ENCODE peak calls at places on chromosomes 7 and 10, in nine cellular contexts. One of them, this sample, is unnamed.

GRCh38 chr7:1941464-1942025 is 271.5 kb downstream of the ELFN1 start:
- DNase-seq in ovary: no peak
- DNase-seq in left ventricle myocardium inferior: peak; percentile 14
- DNase-seq in HCT116: no peak
- DNase-seq in mucosa of descending colon: peak; percentile 31
- DNase-seq in hepatocyte: no peak
- DNase-seq in esophagus muscularis mucosa: no peak
- DNase-seq in neural progenitor cell: no peak
- DNase-seq in right lobe of liver: peak; percentile 23
- DNase-seq in this sample: no peak

GRCh38 chr7:127751062-127751722 is 99.2 kb downstream of the SND1 start:
- DNase-seq in left ventricle myocardium inferior: no peak
- DNase-seq in esophagus muscularis mucosa: no peak
- DNase-seq in HCT116: no peak
- DNase-seq in neural progenitor cell: peak; percentile 62
- DNase-seq in ovary: no peak
- DNase-seq in hepatocyte: no peak
- DNase-seq in right lobe of liver: no peak
- DNase-seq in mucosa of descending colon: no peak
- DNase-seq in this sample: no peak

GRCh38 chr10:99835947-99836346 is 53.5 kb downstream of the ABCC2 start:
- DNase-seq in neural progenitor cell: no peak
- DNase-seq in mucosa of descending colon: no peak
- DNase-seq in left ventricle myocardium inferior: no peak
- DNase-seq in hepatocyte: no peak
- DNase-seq in esophagus muscularis mucosa: no peak
- DNase-seq in right lobe of liver: no peak
- DNase-seq in ovary: no peak
- DNase-seq in HCT116: no peak
- DNase-seq in this sample: no peak

GRCh38 chr10:122713091-122713885 is 13.6 kb upstream of the C10orf120 start:
- DNase-seq in HCT116: no peak
- DNase-seq in hepatocyte: no peak
- DNase-seq in left ventricle myocardium inferior: no peak
- DNase-seq in ovary: no peak
- DNase-seq in esophagus muscularis mucosa: no peak
- DNase-seq in right lobe of liver: no peak
- DNase-seq in neural progenitor cell: no peak
- DNase-seq in mucosa of descending colon: no peak
- DNase-seq in this sample: no peak

GRCh38 chr7:17680943-17681351 is 259.3 kb downstream of the SNX13 start:
- DNase-seq in hepatocyte: no peak
- DNase-seq in HCT116: peak; percentile 12
- DNase-seq in right lobe of liver: no peak
- DNase-seq in left ventricle myocardium inferior: no peak
- DNase-seq in ovary: no peak
- DNase-seq in mucosa of descending colon: no peak
- DNase-seq in neural progenitor cell: peak; percentile 11
- DNase-seq in esophagus muscularis mucosa: no peak
- DNase-seq in this sample: no peak

GRCh38 chr7:47326220-47326619 is 255.7 kb downstream of the TNS3 start:
- DNase-seq in mucosa of descending colon: no peak
- DNase-seq in hepatocyte: peak; percentile 68
- DNase-seq in HCT116: no peak
- DNase-seq in ovary: no peak
- DNase-seq in esophagus muscularis mucosa: peak; percentile 57
- DNase-seq in left ventricle myocardium inferior: no peak
- DNase-seq in right lobe of liver: no peak
- DNase-seq in neural progenitor cell: peak; percentile 20
- DNase-seq in this sample: no peak

GRCh38 chr7:49400891-49401550 is 372.4 kb upstream of the VWC2 start:
- DNase-seq in hepatocyte: no peak
- DNase-seq in ovary: no peak
- DNase-seq in esophagus muscularis mucosa: no peak
- DNase-seq in left ventricle myocardium inferior: no peak
- DNase-seq in right lobe of liver: no peak
- DNase-seq in mucosa of descending colon: no peak
- DNase-seq in neural progenitor cell: no peak
- DNase-seq in HCT116: no peak
- DNase-seq in this sample: no peak

GRCh38 chr7:128115326-128115820 is 84.1 kb upstream of the LRRC4 start:
- DNase-seq in neural progenitor cell: no peak
- DNase-seq in ovary: no peak
- DNase-seq in HCT116: no peak
- DNase-seq in right lobe of liver: no peak
- DNase-seq in hepatocyte: no peak
- DNase-seq in left ventricle myocardium inferior: no peak
- DNase-seq in mucosa of descending colon: no peak
- DNase-seq in esophagus muscularis mucosa: no peak
- DNase-seq in this sample: no peak

GRCh38 chr7:158028290-158028941 is 559.2 kb downstream of the PTPRN2 start:
- DNase-seq in left ventricle myocardium inferior: no peak
- DNase-seq in right lobe of liver: no peak
- DNase-seq in mucosa of descending colon: peak; percentile 54
- DNase-seq in HCT116: no peak
- DNase-seq in neural progenitor cell: no peak
- DNase-seq in esophagus muscularis mucosa: no peak
- DNase-seq in ovary: no peak
- DNase-seq in hepatocyte: peak; percentile 60
- DNase-seq in this sample: peak; percentile 67

GRCh38 chr7:922334-923107 is 32.0 kb downstream of the ADAP1 start:
- DNase-seq in hepatocyte: no peak
- DNase-seq in ovary: peak; percentile 12
- DNase-seq in right lobe of liver: peak; percentile 23
- DNase-seq in neural progenitor cell: no peak
- DNase-seq in esophagus muscularis mucosa: no peak
- DNase-seq in mucosa of descending colon: peak; percentile 65
- DNase-seq in left ventricle myocardium inferior: no peak
- DNase-seq in HCT116: no peak
- DNase-seq in this sample: peak; percentile 63

GRCh38 chr7:16062269-16062668 is 359.1 kb downstream of the CRPPA start:
- DNase-seq in mucosa of descending colon: no peak
- DNase-seq in HCT116: no peak
- DNase-seq in right lobe of liver: no peak
- DNase-seq in ovary: no peak
- DNase-seq in esophagus muscularis mucosa: no peak
- DNase-seq in left ventricle myocardium inferior: no peak
- DNase-seq in hepatocyte: no peak
- DNase-seq in neural progenitor cell: no peak
- DNase-seq in this sample: no peak

GRCh38 chr10:14873090-14873760 is 5.4 kb upstream of the SUV39H2 start:
- DNase-seq in neural progenitor cell: no peak
- DNase-seq in hepatocyte: no peak
- DNase-seq in left ventricle myocardium inferior: no peak
- DNase-seq in HCT116: no peak
- DNase-seq in mucosa of descending colon: no peak
- DNase-seq in esophagus muscularis mucosa: no peak
- DNase-seq in ovary: no peak
- DNase-seq in right lobe of liver: no peak
- DNase-seq in this sample: no peak

GRCh38 chr7:157752832-157753291 is 416.1 kb downstream of the DNAJB6 start:
- DNase-seq in hepatocyte: no peak
- DNase-seq in ovary: no peak
- DNase-seq in esophagus muscularis mucosa: no peak
- DNase-seq in right lobe of liver: no peak
- DNase-seq in mucosa of descending colon: no peak
- DNase-seq in left ventricle myocardium inferior: no peak
- DNase-seq in HCT116: no peak
- DNase-seq in neural progenitor cell: no peak
- DNase-seq in this sample: no peak

GRCh38 chr7:27917774-27918314 is 177.9 kb downstream of the TAX1BP1 start:
- DNase-seq in neural progenitor cell: no peak
- DNase-seq in mucosa of descending colon: no peak
- DNase-seq in esophagus muscularis mucosa: no peak
- DNase-seq in hepatocyte: no peak
- DNase-seq in right lobe of liver: no peak
- DNase-seq in left ventricle myocardium inferior: no peak
- DNase-seq in ovary: no peak
- DNase-seq in HCT116: no peak
- DNase-seq in this sample: no peak
- H3K4me1 ChIP-seq in neural progenitor cell: peaks cover 31% of the 10 kb centered on the region
- H3K4me1 ChIP-seq in mucosa of descending colon: peaks cover 7% of the 10 kb centered on the region
- H3K4me1 ChIP-seq in esophagus muscularis mucosa: peaks cover 16% of the 10 kb centered on the region
- H3K4me1 ChIP-seq in hepatocyte: peaks cover 3% of the 10 kb centered on the region
- H3K4me1 ChIP-seq in right lobe of liver: no peaks in the 10 kb centered on the region
- H3K4me1 ChIP-seq in left ventricle myocardium inferior: peaks cover 37% of the 10 kb centered on the region
- H3K4me1 ChIP-seq in ovary: no peaks in the 10 kb centered on the region
- H3K4me1 ChIP-seq in HCT116: peaks cover 40% of the 10 kb centered on the region
- H3K4me1 ChIP-seq in this sample: no peaks in the 10 kb centered on the region

GRCh38 chr10:27794157-27794556 is 48.5 kb upstream of the MKX start:
- DNase-seq in HCT116: no peak
- DNase-seq in left ventricle myocardium inferior: no peak
- DNase-seq in neural progenitor cell: peak; percentile 16
- DNase-seq in ovary: no peak
- DNase-seq in mucosa of descending colon: no peak
- DNase-seq in right lobe of liver: no peak
- DNase-seq in esophagus muscularis mucosa: no peak
- DNase-seq in hepatocyte: no peak
- DNase-seq in this sample: no peak
- TF ChIP-seq CTCF in HCT116: peak; percentile 24
- TF ChIP-seq CTCF in left ventricle myocardium inferior: peak; percentile 20
- TF ChIP-seq CTCF in neural progenitor cell: peak; percentile 34
- TF ChIP-seq CTCF in ovary: no peak
- TF ChIP-seq CTCF in mucosa of descending colon: no peak
- TF ChIP-seq CTCF in right lobe of liver: peak; percentile 7
- TF ChIP-seq CTCF in esophagus muscularis mucosa: peak; percentile 42
- TF ChIP-seq CTCF in hepatocyte: no peak
- TF ChIP-seq CTCF in this sample: peak; percentile 19

GRCh38 chr7:106839511-106839910 is 25.6 kb upstream of the PIK3CG start:
- DNase-seq in mucosa of descending colon: no peak
- DNase-seq in esophagus muscularis mucosa: no peak
- DNase-seq in ovary: no peak
- DNase-seq in neural progenitor cell: no peak
- DNase-seq in right lobe of liver: no peak
- DNase-seq in left ventricle myocardium inferior: no peak
- DNase-seq in HCT116: no peak
- DNase-seq in hepatocyte: no peak
- DNase-seq in this sample: no peak
- H3K4me1 ChIP-seq in mucosa of descending colon: no peaks in the 10 kb centered on the region
- H3K4me1 ChIP-seq in esophagus muscularis mucosa: no peaks in the 10 kb centered on the region
- H3K4me1 ChIP-seq in ovary: no peaks in the 10 kb centered on the region
- H3K4me1 ChIP-seq in neural progenitor cell: peaks cover 20% of the 10 kb centered on the region
- H3K4me1 ChIP-seq in right lobe of liver: no peaks in the 10 kb centered on the region
- H3K4me1 ChIP-seq in left ventricle myocardium inferior: no peaks in the 10 kb centered on the region
- H3K4me1 ChIP-seq in HCT116: no peaks in the 10 kb centered on the region
- H3K4me1 ChIP-seq in hepatocyte: no peaks in the 10 kb centered on the region
- H3K4me1 ChIP-seq in this sample: no peaks in the 10 kb centered on the region

GRCh38 chr7:149239345-149240143 is at the start of gene ZNF212:
- DNase-seq in neural progenitor cell: peak; percentile 95
- DNase-seq in mucosa of descending colon: peak; percentile 94
- DNase-seq in HCT116: peak; percentile 80
- DNase-seq in ovary: peak; percentile 85
- DNase-seq in esophagus muscularis mucosa: peak; percentile 95
- DNase-seq in left ventricle myocardium inferior: peak; percentile 90
- DNase-seq in hepatocyte: peak; percentile 95
- DNase-seq in right lobe of liver: peak; percentile 92
- DNase-seq in this sample: peak; percentile 96
- TF ChIP-seq CTCF in neural progenitor cell: peak; percentile 74
- TF ChIP-seq CTCF in mucosa of descending colon: peak; percentile 90
- TF ChIP-seq CTCF in HCT116: peak; percentile 84
- TF ChIP-seq CTCF in ovary: peak; percentile 88
- TF ChIP-seq CTCF in esophagus muscularis mucosa: peak; percentile 96
- TF ChIP-seq CTCF in left ventricle myocardium inferior: peak; percentile 90
- TF ChIP-seq CTCF in hepatocyte: peak; percentile 89
- TF ChIP-seq CTCF in right lobe of liver: peak; percentile 89
- TF ChIP-seq CTCF in this sample: peak; percentile 87

GRCh38 chr7:23341846-23342598 is 42.9 kb downstream of the MALSU1 start:
- DNase-seq in mucosa of descending colon: no peak
- DNase-seq in right lobe of liver: no peak
- DNase-seq in neural progenitor cell: no peak
- DNase-seq in ovary: no peak
- DNase-seq in esophagus muscularis mucosa: no peak
- DNase-seq in left ventricle myocardium inferior: no peak
- DNase-seq in hepatocyte: peak; percentile 11
- DNase-seq in HCT116: no peak
- DNase-seq in this sample: no peak
- H3K4me1 ChIP-seq in mucosa of descending colon: no peaks in the 10 kb centered on the region
- H3K4me1 ChIP-seq in right lobe of liver: no peaks in the 10 kb centered on the region
- H3K4me1 ChIP-seq in neural progenitor cell: peaks cover 9% of the 10 kb centered on the region
- H3K4me1 ChIP-seq in ovary: no peaks in the 10 kb centered on the region
- H3K4me1 ChIP-seq in esophagus muscularis mucosa: no peaks in the 10 kb centered on the region
- H3K4me1 ChIP-seq in left ventricle myocardium inferior: peaks cover 10% of the 10 kb centered on the region
- H3K4me1 ChIP-seq in hepatocyte: peaks cover 25% of the 10 kb centered on the region
- H3K4me1 ChIP-seq in HCT116: peaks cover 29% of the 10 kb centered on the region
- H3K4me1 ChIP-seq in this sample: no peaks in the 10 kb centered on the region

GRCh38 chr10:21337171-21337792 is 188.2 kb downstream of the SKIDA1 start:
- DNase-seq in neural progenitor cell: no peak
- DNase-seq in esophagus muscularis mucosa: no peak
- DNase-seq in hepatocyte: no peak
- DNase-seq in HCT116: no peak
- DNase-seq in right lobe of liver: no peak
- DNase-seq in left ventricle myocardium inferior: no peak
- DNase-seq in ovary: no peak
- DNase-seq in mucosa of descending colon: no peak
- DNase-seq in this sample: no peak
- TF ChIP-seq CTCF in neural progenitor cell: no peak
- TF ChIP-seq CTCF in esophagus muscularis mucosa: no peak
- TF ChIP-seq CTCF in hepatocyte: no peak
- TF ChIP-seq CTCF in HCT116: peak; percentile 30
- TF ChIP-seq CTCF in right lobe of liver: no peak
- TF ChIP-seq CTCF in left ventricle myocardium inferior: no peak
- TF ChIP-seq CTCF in ovary: no peak
- TF ChIP-seq CTCF in mucosa of descending colon: no peak
- TF ChIP-seq CTCF in this sample: no peak

DNA sequence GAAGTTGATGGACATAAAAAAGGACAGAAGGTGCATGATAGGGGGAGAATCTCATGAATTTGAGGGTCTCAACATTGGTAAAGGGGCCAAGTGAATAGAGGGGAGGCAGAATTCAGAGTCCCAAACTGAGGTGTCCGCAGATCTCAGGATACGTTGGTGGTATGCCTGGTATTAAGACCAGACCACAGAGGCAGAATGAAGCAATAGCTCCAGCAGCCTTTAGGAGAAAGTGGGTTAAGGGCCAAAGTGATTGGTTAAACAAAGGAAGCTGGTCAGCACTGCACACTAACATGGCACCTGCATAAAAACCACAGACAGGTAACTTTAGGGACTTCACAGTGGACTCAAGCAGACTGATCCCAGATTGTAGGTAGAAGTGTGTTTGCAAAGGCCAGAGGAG is 37.5 kb downstream of the MEST start:
- DNase-seq in mucosa of descending colon: no peak
- DNase-seq in neural progenitor cell: no peak
- DNase-seq in left ventricle myocardium inferior: no peak
- DNase-seq in HCT116: no peak
- DNase-seq in esophagus muscularis mucosa: no peak
- DNase-seq in hepatocyte: no peak
- DNase-seq in right lobe of liver: no peak
- DNase-seq in ovary: no peak
- DNase-seq in this sample: no peak
- H3K4me1 ChIP-seq in mucosa of descending colon: no peaks in the 10 kb centered on the region
- H3K4me1 ChIP-seq in neural progenitor cell: no peaks in the 10 kb centered on the region
- H3K4me1 ChIP-seq in left ventricle myocardium inferior: no peaks in the 10 kb centered on the region
- H3K4me1 ChIP-seq in HCT116: no peaks in the 10 kb centered on the region
- H3K4me1 ChIP-seq in esophagus muscularis mucosa: no peaks in the 10 kb centered on the region
- H3K4me1 ChIP-seq in hepatocyte: no peaks in the 10 kb centered on the region
- H3K4me1 ChIP-seq in right lobe of liver: no peaks in the 10 kb centered on the region
- H3K4me1 ChIP-seq in ovary: no peaks in the 10 kb centered on the region
- H3K4me1 ChIP-seq in this sample: no peaks in the 10 kb centered on the region

This sample was measured in upper lobe of right lung.